ENCODE peak calls at places on chromosomes 5 and 9, in six cellular contexts. G is GM12865, K is right atrium auricular region, N is epithelial cell of esophagus, J is foreskin fibroblast, M is BJ. F is an unnamed sample.
A peak's percentile ranks its signal among the peaks of the same experiment; 100 is the strongest.

GRCh38 chr5:68169898-68170297 is 45.7 kb upstream of the PIK3R1 start:
- DNase-seq in G (no peak), K (no peak), N (no peak), J (peak; percentile 28), M (no peak), F (no peak)

GRCh38 chr5:55146080-55146479 is 13.9 kb upstream of the GPX8 start:
- DNase-seq in G (no peak), K (no peak), N (no peak), J (no peak), M (no peak), F (no peak)

GRCh38 chr9:22446950-22447606 is 454 bp downstream of the DMRTA1 start:
- DNase-seq in G (peak; percentile 6), K (no peak), N (peak; percentile 85), J (peak; percentile 53), M (no peak), F (peak; percentile 76)

GRCh38 chr5:36367524-36367923 is 65.8 kb upstream of the RANBP3L start:
- DNase-seq in G (no peak), K (no peak), N (no peak), J (peak; percentile 70), M (peak; percentile 60), F (no peak)

GRCh38 chr5:175902013-175902412 is 30.6 kb downstream of the CPLX2 start:
- DNase-seq in G (no peak), K (no peak), N (no peak), J (no peak), M (no peak), F (no peak)

GRCh38 chr5:163089233-163089632 is 348.2 kb upstream of the CCNG1 start:
- DNase-seq in G (no peak), K (no peak), N (no peak), J (no peak), M (no peak), F (no peak)

GRCh38 chr5:138488481-138488945 is 23.2 kb downstream of the EGR1 start:
- DNase-seq in G (no peak), K (no peak), N (peak; percentile 88), J (peak; percentile 77), M (no peak), F (no peak)

GRCh38 chr5:4511996-4512656 is 628.0 kb upstream of the ADAMTS16 start:
- DNase-seq in G (no peak), K (no peak), N (peak; percentile 68), J (no peak), M (no peak), F (no peak)

GRCh38 chr5:115816226-115817042 is at the start of gene CDO1:
- DNase-seq in G (no peak), K (peak; percentile 72), N (peak; percentile 25), J (peak; percentile 86), M (no peak), F (no peak)

GRCh38 chr9:109254317-109254716 is 66.5 kb downstream of the EPB41L4B start:
- DNase-seq in G (no peak), K (no peak), N (peak; percentile 63), J (peak; percentile 66), M (no peak), F (no peak)

GRCh38 chr5:53023969-53024368 is 34.8 kb downstream of the ITGA2 start:
- DNase-seq in G (peak; percentile 43), K (no peak), N (peak; percentile 93), J (peak; percentile 94), M (peak; percentile 66), F (no peak)

GRCh38 chr5:91957671-91958070 is 574.6 kb upstream of the ARRDC3 start:
- DNase-seq in G (no peak), K (no peak), N (peak; percentile 20), J (peak; percentile 7), M (no peak), F (no peak)

GRCh38 chr5:148974638-148975330 is 88.1 kb downstream of the SH3TC2 start:
- DNase-seq in G (no peak), K (no peak), N (peak; percentile 57), J (no peak), M (no peak), F (no peak)

GRCh38 chr9:133294257-133294656 is 19.3 kb upstream of the ABO start:
- DNase-seq in G (no peak), K (no peak), N (no peak), J (no peak), M (no peak), F (no peak)

GRCh38 chr5:176133289-176133870 is 104.8 kb upstream of the SIMC1 start:
- DNase-seq in G (no peak), K (no peak), N (no peak), J (no peak), M (no peak), F (peak; percentile 24)

GRCh38 chr9:132798817-132799790 is 79.0 kb downstream of the AK8 start:
- DNase-seq in G (no peak), K (peak; percentile 57), N (no peak), J (peak; percentile 25), M (no peak), F (peak; percentile 65)

GRCh38 chr5:139905401-139905800 is 109.8 kb downstream of the PSD2 start:
- DNase-seq in G (no peak), K (no peak), N (no peak), J (no peak), M (no peak), F (no peak)

GRCh38 chr5:131382407-131383395 is 118.8 kb downstream of the CDC42SE2 start:
- DNase-seq in G (peak; percentile 91), K (no peak), N (peak; percentile 75), J (peak; percentile 41), M (no peak), F (peak; percentile 63)

GRCh38 chr9:32251539-32251938 is 132.9 kb upstream of the ACO1 start:
- DNase-seq in G (peak; percentile 64), K (no peak), N (peak; percentile 65), J (no peak), M (no peak), F (peak; percentile 62)

GRCh38 chr5:101535626-101536025 is 632.5 kb upstream of the ST8SIA4 start:
- DNase-seq in G (no peak), K (no peak), N (no peak), J (peak; percentile 4), M (no peak), F (no peak)

DNA sequence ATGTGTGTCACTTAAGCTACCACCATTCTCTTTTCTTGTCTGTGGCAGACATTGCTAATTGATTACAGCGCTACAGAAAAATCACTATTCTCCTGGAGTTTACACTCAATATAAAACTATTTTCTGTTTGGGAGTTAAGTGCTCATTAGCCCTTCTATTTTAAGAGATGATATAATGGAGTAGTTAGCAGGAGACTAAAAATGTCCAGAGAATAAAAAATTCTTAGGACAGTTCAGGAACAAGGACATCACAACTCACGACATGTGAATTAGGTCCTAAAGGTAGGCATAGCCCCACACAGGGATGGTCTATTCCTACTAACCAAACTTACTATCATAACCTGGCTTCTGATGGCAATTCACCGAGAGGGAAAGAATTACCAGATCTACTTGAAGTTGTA is 258.5 kb downstream of the KIAA0825 start:
- DNase-seq in G (no peak), K (no peak), N (no peak), J (no peak), M (no peak), F (no peak)
- TF ChIP-seq CTCF in G (no peak), K (no peak), N (no peak), J (no peak), M (no peak), F (no peak)

GRCh38 chr5:927172-928015 is 34.7 kb downstream of the TRIP13 start:
- DNase-seq in G (no peak), K (no peak), N (no peak), J (no peak), M (no peak), F (no peak)

GRCh38 chr5:923473-923873 is 30.8 kb downstream of the TRIP13 start:
- DNase-seq in G (peak; percentile 78), K (peak; percentile 77), N (peak; percentile 68), J (peak; percentile 89), M (no peak), F (peak; percentile 79)

GRCh38 chr5:929596-929995 is 36.9 kb downstream of the TRIP13 start:
- DNase-seq in G (no peak), K (no peak), N (no peak), J (no peak), M (no peak), F (no peak)

GRCh38 chr5:922745-923472 is 30.2 kb downstream of the TRIP13 start:
- DNase-seq in G (no peak), K (no peak), N (no peak), J (no peak), M (no peak), F (no peak)

GRCh38 chr5:926416-927171 is 33.9 kb downstream of the TRIP13 start:
- DNase-seq in G (no peak), K (no peak), N (peak; percentile 6), J (peak; percentile 67), M (no peak), F (no peak)
- TF ChIP-seq CTCF in G (peak; percentile 19), K (peak; percentile 59), N (no peak), J (peak; percentile 22), M (peak; percentile 44), F (no peak)

GRCh38 chr9:86690034-86690433 is 257.3 kb downstream of the GAS1 start:
- DNase-seq in G (no peak), K (no peak), N (no peak), J (no peak), M (no peak), F (no peak)

GRCh38 chr9:86700601-86701000 is 246.7 kb downstream of the GAS1 start:
- DNase-seq in G (no peak), K (peak; percentile 85), N (peak; percentile 62), J (peak; percentile 67), M (no peak), F (no peak)

GRCh38 chr9:86695904-86696424 is 251.3 kb downstream of the GAS1 start:
- DNase-seq in G (no peak), K (no peak), N (peak; percentile 19), J (peak; percentile 61), M (no peak), F (no peak)
- TF ChIP-seq CTCF in G (no peak), K (no peak), N (no peak), J (no peak), M (no peak), F (no peak)

DNA sequence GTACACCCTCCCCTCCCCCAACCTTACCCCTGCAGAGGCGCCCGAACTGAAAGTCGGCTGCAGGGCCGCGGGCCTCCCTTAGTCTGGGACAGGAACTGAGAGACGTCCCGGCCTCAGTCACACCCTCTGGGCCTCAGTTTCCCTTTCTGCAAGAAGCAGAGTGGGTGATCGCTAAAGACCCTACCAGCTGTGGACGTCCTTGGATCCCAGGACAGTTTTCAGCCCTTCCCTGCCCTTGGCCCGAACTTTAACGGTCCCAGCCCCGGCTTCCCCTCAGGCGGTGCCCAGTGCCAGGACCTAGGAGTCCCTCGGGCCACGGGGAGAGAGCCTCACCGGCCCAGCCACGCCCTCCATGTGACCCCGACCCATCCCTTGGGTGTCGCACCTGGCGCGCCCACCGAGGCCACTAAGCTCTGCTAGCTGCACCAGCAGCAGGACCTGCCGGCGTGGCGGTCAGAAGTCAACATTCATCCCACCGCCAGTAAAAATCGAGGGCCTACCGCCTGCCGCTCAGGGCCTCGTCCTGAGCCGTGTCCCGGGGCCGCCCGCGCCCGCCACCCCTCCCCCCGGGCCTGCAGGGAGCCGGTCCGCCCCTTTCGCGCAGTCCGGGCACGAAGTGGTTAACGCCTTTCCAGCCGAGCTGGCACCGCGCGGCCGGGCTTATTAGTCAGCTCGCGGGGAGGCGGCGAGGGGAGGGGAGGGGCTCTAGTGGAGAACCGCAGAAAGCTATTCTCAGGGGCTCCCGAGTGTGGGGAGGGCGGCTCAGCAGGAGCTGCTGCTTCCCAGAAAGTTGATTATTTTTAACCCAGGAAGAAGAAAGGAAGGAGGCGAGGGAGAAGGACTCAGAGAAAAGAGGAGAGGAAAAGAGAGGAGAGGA is 124.5 kb downstream of the C9orf50 start:
- DNase-seq in G (no peak), K (peak; percentile 98), N (peak; percentile 90), J (peak; percentile 98), M (peak; percentile 49), F (peak; percentile 87)
- TF ChIP-seq CTCF in G (no peak), K (no peak), N (no peak), J (no peak), M (peak; percentile 3), F (no peak)